ENCODE peak calls at places on chromosomes 1 and 21, in four cellular contexts. T, L, D and R are unnamed samples.
A peak's percentile ranks its signal among the peaks of the same experiment; 100 is the strongest.

GRCh38 chr1:35894183-35894582 is 11.2 kb downstream of the AGO1 start:
- DNase-seq in T (no peak), D (no peak), L (no peak), R (no peak)

GRCh38 chr1:204266504-204267034 is 52.8 kb upstream of the GOLT1A start:
- DNase-seq in D (no peak), T (no peak), L (no peak), R (no peak)

GRCh38 chr1:167629681-167630567 is at the start of gene RCSD1:
- DNase-seq in L (no peak), D (peak; percentile 25), T (peak; percentile 44), R (peak; percentile 82)

GRCh38 chr1:97906567-97907228 is 14.1 kb downstream of the DPYD start:
- DNase-seq in T (no peak), D (no peak), L (no peak), R (no peak)

GRCh38 chr1:200206340-200206739 is 178.8 kb downstream of the NR5A2 start:
- DNase-seq in T (no peak), L (peak; percentile 29), D (no peak), R (no peak)

GRCh38 chr1:48216276-48216675 is 6.2 kb upstream of the SLC5A9 start:
- DNase-seq in T (no peak), L (no peak), D (no peak), R (no peak)

GRCh38 chr1:217048104-217048707 is 325.0 kb upstream of the ESRRG start:
- DNase-seq in T (no peak), L (no peak), D (no peak), R (no peak)

GRCh38 chr1:36083219-36083618 is 675 bp upstream of the TEKT2 start:
- DNase-seq in D (no peak), T (no peak), L (no peak), R (no peak)

GRCh38 chr1:42733415-42734200 is 6.4 kb downstream of the CLDN19 start:
- DNase-seq in L (no peak), D (no peak), T (no peak), R (no peak)

GRCh38 chr1:242454262-242455051 is 70.0 kb downstream of the PLD5 start:
- DNase-seq in L (no peak), D (no peak), T (no peak), R (peak; percentile 10)

GRCh38 chr1:84573967-84574842 is at the start of gene CTBS:
- DNase-seq in D (peak; percentile 74), L (peak; percentile 59), T (peak; percentile 80), R (peak; percentile 83)

GRCh38 chr1:168918860-168919741 is 187.4 kb upstream of the ATP1B1 start:
- DNase-seq in D (no peak), L (no peak), T (no peak), R (no peak)

GRCh38 chr1:68051475-68051874 is 1.0 kb upstream of the DIRAS3 start:
- DNase-seq in D (no peak), T (no peak), L (peak; percentile 68), R (no peak)

GRCh38 chr1:184635347-184636155 is 119.1 kb downstream of the EDEM3 start:
- DNase-seq in T (no peak), D (no peak), L (no peak), R (no peak)

GRCh38 chr1:29829448-29830344 is 593.4 kb downstream of the PTPRU start:
- DNase-seq in T (no peak), L (no peak), D (no peak), R (no peak)

GRCh38 chr1:232474821-232475220 is 155.1 kb downstream of the SIPA1L2 start:
- DNase-seq in D (no peak), L (no peak), T (no peak), R (no peak)

GRCh38 chr1:237760981-237761380 is 129.7 kb downstream of the ZP4 start:
- DNase-seq in T (no peak), D (no peak), L (no peak), R (no peak)

GRCh38 chr21:35217504-35218060 is 168.5 kb upstream of the RUNX1 start:
- DNase-seq in T (no peak), L (peak; percentile 39), D (no peak), R (no peak)

GRCh38 chr1:160779662-160780397 is 16.1 kb upstream of the LY9 start:
- DNase-seq in D (no peak), T (peak; percentile 19), L (no peak), R (no peak)

GRCh38 chr1:112237983-112238515 is 158.0 kb upstream of the CTTNBP2NL start:
- DNase-seq in L (no peak), D (no peak), T (no peak), R (no peak)

GRCh38 chr21:20741445-20741844 is 256.8 kb upstream of the NCAM2 start:
- DNase-seq in L (no peak), T (no peak), D (no peak), R (no peak)

GRCh38 chr1:53949023-53949611 is 3.0 kb downstream of the LRRC42 start:
- DNase-seq in D (no peak), L (no peak), T (no peak), R (no peak)

GRCh38 chr1:201742476-201742875 is 86.5 kb upstream of the IPO9 start:
- DNase-seq in D (no peak), T (no peak), L (no peak), R (no peak)

GRCh38 chr1:24112381-24113169 is 640 bp upstream of the MYOM3 start:
- DNase-seq in D (peak; percentile 14), L (no peak), T (peak; percentile 24), R (no peak)

GRCh38 chr1:203046984-203047630 is 20.8 kb downstream of the PPFIA4 start:
- DNase-seq in L (peak; percentile 76), D (no peak), T (no peak), R (no peak)

GRCh38 chr1:201542166-201543045 is 3.5 kb downstream of the NAV1 start:
- DNase-seq in L (no peak), D (no peak), T (no peak), R (no peak)

GRCh38 chr1:202237052-202237451 is 43.5 kb downstream of the LGR6 start:
- DNase-seq in D (no peak), L (no peak), T (no peak), R (peak; percentile 40)

GRCh38 chr21:17045214-17045835 is 467.5 kb upstream of the CXADR start:
- DNase-seq in T (no peak), D (no peak), L (no peak), R (no peak)

GRCh38 chr21:33241846-33242245 is 12.1 kb downstream of the IFNAR2 start:
- DNase-seq in L (no peak), T (no peak), D (no peak), R (no peak)

GRCh38 chr21:39373634-39374033 is 24.7 kb upstream of the HMGN1 start:
- DNase-seq in D (no peak), L (no peak), T (no peak), R (no peak)

GRCh38 chr1:117757668-117758067 is 151.8 kb downstream of the TENT5C start:
- DNase-seq in T (no peak), L (no peak), D (no peak), R (no peak)

GRCh38 chr1:23198373-23198772 is 18.9 kb downstream of the HTR1D start:
- DNase-seq in T (no peak), D (no peak), L (peak; percentile 70), R (no peak)